ENCODE peak calls at places on chromosomes 3 and 15, in seven cellular contexts. V is A549, X is ovary, B is lower leg skin, K is sigmoid colon, E is GM12878, Q is uterus. H is an unnamed sample.

GRCh38 chr15:78317145-78317836 is 17.9 kb upstream of the SKIC8 start:
- DNase-seq in V (no peak), X (no peak), B (no peak), K (peak), E (no peak), Q (no peak), H (peak)

GRCh38 chr15:42964476-42964875 is 43.9 kb upstream of the TTBK2 start:
- DNase-seq in V (no peak), X (no peak), B (no peak), K (no peak), E (no peak), Q (no peak), H (no peak)

GRCh38 chr15:90336705-90337141 is 15.4 kb upstream of the ZNF774 start:
- DNase-seq in V (no peak), X (no peak), B (no peak), K (peak), E (no peak), Q (no peak), H (no peak)

GRCh38 chr15:63792584-63792983 is 41.2 kb downstream of the HERC1 start:
- DNase-seq in V (no peak), X (no peak), B (no peak), K (no peak), E (no peak), Q (no peak), H (no peak)

GRCh38 chr15:34927726-34928125 is 41.8 kb downstream of the AQR start:
- DNase-seq in V (peak), X (no peak), B (no peak), K (no peak), E (no peak), Q (no peak), H (no peak)

GRCh38 chr3:183161552-183162345 is 785 bp downstream of the LAMP3 start:
- DNase-seq in V (no peak), X (no peak), B (no peak), K (no peak), E (peak), Q (no peak), H (no peak)

GRCh38 chr15:26620528-26620927 is 152.3 kb downstream of the GABRB3 start:
- DNase-seq in V (no peak), X (no peak), B (no peak), K (no peak), E (no peak), Q (no peak), H (no peak)

GRCh38 chr3:60490992-60491391 is 760.3 kb downstream of the FHIT start:
- DNase-seq in V (no peak), X (no peak), B (no peak), K (no peak), E (no peak), Q (no peak), H (no peak)

GRCh38 chr15:26744894-26745293 is 28.0 kb downstream of the GABRB3 start:
- DNase-seq in V (no peak), X (no peak), B (no peak), K (no peak), E (no peak), Q (no peak), H (no peak)

GRCh38 chr3:184540777-184541681 is 20.6 kb upstream of the EPHB3 start:
- DNase-seq in V (peak), X (peak), B (peak), K (peak), E (no peak), Q (peak), H (peak)

GRCh38 chr3:71358243-71358642 is 225.3 kb downstream of the FOXP1 start:
- DNase-seq in V (no peak), X (no peak), B (no peak), K (no peak), E (no peak), Q (no peak), H (no peak)

GRCh38 chr3:48466386-48467109 is 20.0 kb downstream of the ATRIP start:
- DNase-seq in V (no peak), X (peak), B (no peak), K (peak), E (no peak), Q (no peak), H (peak)

GRCh38 chr3:111333642-111334041 is 208.4 kb upstream of the CD96 start:
- DNase-seq in V (no peak), X (no peak), B (no peak), K (no peak), E (no peak), Q (no peak), H (no peak)

GRCh38 chr15:89967892-89968291 is 33.2 kb upstream of the ZNF710 start:
- DNase-seq in V (no peak), X (no peak), B (no peak), K (no peak), E (no peak), Q (no peak), H (no peak)

GRCh38 chr3:106457278-106458210 is 588.7 kb upstream of the CBLB start:
- DNase-seq in V (peak), X (no peak), B (peak), K (no peak), E (peak), Q (no peak), H (peak)

GRCh38 chr3:171829841-171830559 is 13.1 kb upstream of the TMEM212 start:
- DNase-seq in V (peak), X (peak), B (no peak), K (peak), E (no peak), Q (peak), H (peak)

GRCh38 chr3:129263161-129263910 is 13.9 kb downstream of the COPG1 start:
- DNase-seq in V (no peak), X (peak), B (no peak), K (peak), E (no peak), Q (no peak), H (no peak)

GRCh38 chr3:58009026-58009748 is 965 bp downstream of the FLNB start:
- DNase-seq in V (no peak), X (peak), B (no peak), K (peak), E (no peak), Q (no peak), H (peak)

GRCh38 chr3:43426388-43426787 is 140.0 kb downstream of the SNRK start:
- DNase-seq in V (no peak), X (no peak), B (no peak), K (no peak), E (no peak), Q (no peak), H (no peak)

GRCh38 chr3:62529230-62529629 is 155.9 kb upstream of the FEZF2 start:
- DNase-seq in V (no peak), X (no peak), B (no peak), K (no peak), E (no peak), Q (no peak), H (peak)

GRCh38 chr3:150412599-150413069 is 4.5 kb downstream of the TSC22D2 start:
- DNase-seq in V (no peak), X (no peak), B (no peak), K (no peak), E (no peak), Q (no peak), H (peak)

GRCh38 chr3:149005424-149005823 is 14.1 kb downstream of the GYG1 start:
- DNase-seq in V (no peak), X (no peak), B (no peak), K (no peak), E (no peak), Q (no peak), H (no peak)

GRCh38 chr3:48899298-48899697 is 616 bp upstream of the SLC25A20 start:
- DNase-seq in V (no peak), X (no peak), B (no peak), K (no peak), E (no peak), Q (no peak), H (no peak)

GRCh38 chr3:59286791-59287531 is 237.1 kb upstream of the CFAP20DC start:
- DNase-seq in V (no peak), X (no peak), B (no peak), K (no peak), E (no peak), Q (no peak), H (peak)

GRCh38 chr3:74332165-74332564 is 282.3 kb downstream of the CNTN3 start:
- DNase-seq in V (no peak), X (no peak), B (no peak), K (no peak), E (no peak), Q (no peak), H (no peak)

GRCh38 chr15:99306694-99307338 is 55.5 kb downstream of the LRRC28 start:
- DNase-seq in V (no peak), X (no peak), B (no peak), K (no peak), E (no peak), Q (no peak), H (no peak)

GRCh38 chr15:26017665-26018064 is 154.5 kb upstream of the ATP10A start:
- DNase-seq in V (no peak), X (no peak), B (no peak), K (no peak), E (no peak), Q (no peak), H (no peak)

GRCh38 chr15:63140936-63141335 is 16.3 kb downstream of the RPS27L start:
- DNase-seq in V (no peak), X (no peak), B (no peak), K (no peak), E (no peak), Q (no peak), H (no peak)

GRCh38 chr3:57893668-57894067 is 114.6 kb upstream of the FLNB start:
- DNase-seq in V (no peak), X (no peak), B (no peak), K (no peak), E (no peak), Q (no peak), H (no peak)

GRCh38 chr3:96213393-96213792 is 601.0 kb upstream of the EPHA6 start:
- DNase-seq in V (no peak), X (no peak), B (no peak), K (no peak), E (no peak), Q (no peak), H (no peak)

GRCh38 chr3:31848921-31849320 is 132.1 kb downstream of the OSBPL10 start:
- DNase-seq in V (no peak), X (no peak), B (no peak), K (no peak), E (no peak), Q (no peak), H (peak)

GRCh38 chr15:57440799-57441198 is 64.5 kb downstream of the CGNL1 start:
- DNase-seq in V (no peak), X (no peak), B (no peak), K (no peak), E (no peak), Q (no peak), H (no peak)

GRCh38 chr3:106379251-106379750 is 510.5 kb upstream of the CBLB start:
- DNase-seq in V (no peak), X (no peak), B (no peak), K (no peak), E (no peak), Q (no peak), H (no peak)

GRCh38 chr15:75036269-75036668 is 12.9 kb downstream of the PPCDC start:
- DNase-seq in V (no peak), X (no peak), B (no peak), K (no peak), E (no peak), Q (no peak), H (peak)

GRCh38 chr15:84033793-84034553 is 201.6 kb upstream of the GOLGA6L4 start:
- DNase-seq in V (no peak), X (no peak), B (no peak), K (no peak), E (no peak), Q (no peak), H (no peak)

GRCh38 chr3:141354517-141354916 is 13.8 kb upstream of the ZBTB38 start:
- DNase-seq in V (no peak), X (no peak), B (no peak), K (no peak), E (no peak), Q (no peak), H (no peak)

GRCh38 chr3:115961390-115961789 is 338.1 kb downstream of the GAP43 start:
- DNase-seq in V (no peak), X (no peak), B (no peak), K (no peak), E (no peak), Q (no peak), H (no peak)

GRCh38 chr15:32730677-32731654 is 13.2 kb downstream of the GREM1 start:
- DNase-seq in V (no peak), X (no peak), B (no peak), K (no peak), E (no peak), Q (no peak), H (peak)

GRCh38 chr15:60871731-60872130 is 357.4 kb downstream of the RORA start:
- DNase-seq in V (no peak), X (no peak), B (no peak), K (no peak), E (no peak), Q (no peak), H (no peak)

GRCh38 chr3:185954366-185954723 is 16.5 kb upstream of the TRA2B start:
- DNase-seq in V (no peak), X (no peak), B (no peak), K (no peak), E (no peak), Q (no peak), H (no peak)

GRCh38 chr3:185961675-185962232 is 23.9 kb upstream of the TRA2B start:
- DNase-seq in V (no peak), X (no peak), B (no peak), K (no peak), E (no peak), Q (no peak), H (no peak)

GRCh38 chr3:185958626-185959025 is 20.8 kb upstream of the TRA2B start:
- DNase-seq in V (no peak), X (no peak), B (no peak), K (no peak), E (no peak), Q (no peak), H (no peak)

GRCh38 chr3:185960518-185961288 is 22.9 kb upstream of the TRA2B start:
- DNase-seq in V (no peak), X (no peak), B (no peak), K (no peak), E (no peak), Q (no peak), H (peak)

DNA sequence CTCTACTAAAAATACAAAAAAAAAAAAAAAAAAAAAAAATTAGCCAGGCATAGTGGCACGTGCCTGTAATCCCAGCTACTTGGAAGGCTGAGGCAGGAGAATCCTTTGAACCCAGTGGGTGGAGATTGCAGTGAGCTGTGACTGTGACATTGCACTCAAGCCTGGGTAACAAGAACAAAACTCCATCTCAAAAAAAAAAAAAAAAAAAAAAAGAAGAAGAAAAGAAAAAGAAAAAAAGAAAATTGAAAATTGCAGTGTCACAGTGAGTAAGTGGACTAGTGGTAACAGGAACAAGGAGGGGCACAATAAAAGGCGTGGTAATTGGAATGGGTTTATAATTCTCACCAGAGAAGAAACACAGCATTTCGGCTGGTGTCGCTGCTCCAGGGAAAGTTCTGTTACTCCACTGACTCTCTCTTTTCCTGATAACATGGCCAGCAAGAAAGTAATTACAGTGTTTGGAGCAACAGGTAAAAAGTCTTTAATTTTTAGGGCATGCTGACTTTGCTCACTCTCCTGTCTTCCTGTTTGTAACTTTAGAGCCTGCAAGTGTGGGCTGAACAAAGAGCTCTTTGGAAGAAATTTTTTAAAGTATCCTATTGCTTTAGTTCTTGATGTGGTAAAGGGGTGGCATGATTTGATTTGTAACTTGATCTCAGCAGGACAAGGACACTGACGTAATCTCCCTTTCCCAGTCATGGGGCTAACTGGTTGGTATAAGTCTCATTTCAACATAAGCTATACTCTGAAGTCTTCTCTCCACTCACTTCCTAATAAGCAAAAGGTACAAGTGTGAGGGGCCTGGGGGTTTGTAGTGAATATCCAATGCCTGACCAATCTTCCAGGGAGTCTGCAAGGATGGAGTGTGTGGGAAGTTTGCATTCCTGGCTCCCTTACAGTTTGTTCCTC is 22.0 kb upstream of the TRA2B start:
- DNase-seq in V (peak), X (no peak), B (peak), K (no peak), E (no peak), Q (no peak), H (peak)
- TF ChIP-seq POLR2A in V (peak), X (no peak), B (no peak), K (peak), E (no peak), Q (no peak), H (peak)

DNA sequence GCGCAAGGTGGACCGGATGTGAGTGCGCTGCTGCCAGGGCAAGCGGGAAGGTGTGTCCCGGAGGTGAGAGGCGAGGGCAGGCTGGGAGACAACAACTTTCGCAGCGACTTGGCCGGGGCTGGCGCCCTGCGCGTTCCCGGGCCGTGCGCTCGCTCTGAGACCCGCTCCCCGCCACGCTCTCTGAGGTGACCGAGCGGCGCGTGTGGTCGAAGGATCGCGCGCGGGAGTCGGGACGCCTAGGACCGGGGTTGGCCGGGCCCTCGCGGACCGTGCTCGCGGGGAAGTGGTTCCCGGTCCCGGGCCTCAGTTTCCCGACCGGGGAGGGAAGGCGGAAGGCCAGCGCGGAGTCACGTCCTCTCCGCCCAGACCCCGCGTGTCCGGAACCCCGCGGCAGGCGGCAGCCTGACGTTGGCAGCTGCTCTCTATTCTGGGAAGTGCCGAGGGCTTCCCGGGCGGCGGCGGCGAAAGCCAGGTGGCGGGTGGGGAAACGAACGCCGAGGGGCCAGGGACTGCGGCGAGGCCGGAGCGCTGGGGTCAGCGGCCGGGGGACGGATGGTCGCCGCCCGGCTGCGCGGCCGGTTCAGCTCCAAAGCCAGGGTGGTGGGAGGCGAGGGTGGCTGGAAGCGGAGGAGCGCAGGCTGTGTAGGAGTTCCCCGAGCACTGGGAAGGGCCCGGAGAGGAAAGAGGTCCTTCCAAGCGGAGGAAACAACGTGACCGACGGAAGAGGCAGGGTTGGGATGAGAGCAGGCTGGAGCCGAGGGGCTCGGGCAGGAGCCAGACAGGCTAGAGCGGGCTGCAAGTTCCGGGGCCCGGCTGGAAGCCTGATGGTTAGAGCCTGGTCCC is 1.0 kb upstream of the IGF2BP2 start:
- DNase-seq in V (peak), X (peak), B (peak), K (peak), E (no peak), Q (peak), H (peak)
- TF ChIP-seq POLR2A in V (no peak), X (no peak), B (no peak), K (no peak), E (no peak), Q (no peak), H (no peak)

DNA sequence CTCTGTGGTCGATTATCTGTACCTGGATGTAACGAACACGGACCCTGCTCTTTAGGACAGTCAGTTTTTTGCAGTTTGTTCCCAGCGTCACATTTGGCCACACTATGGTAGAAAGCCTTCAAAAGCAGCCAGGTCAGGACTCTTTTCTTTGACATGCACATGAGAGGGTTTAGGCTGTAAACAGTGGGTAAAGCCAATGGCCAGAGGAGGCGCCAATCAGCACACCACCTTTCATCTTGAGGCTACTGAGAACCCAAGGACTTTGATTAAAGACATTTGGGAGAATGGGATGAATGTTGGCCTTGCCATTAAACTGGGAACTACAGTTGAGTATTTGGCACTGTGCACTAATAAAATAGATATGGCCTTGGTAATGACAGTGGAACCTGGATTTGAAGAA is 225.9 kb downstream of the OXSM start:
- DNase-seq in V (no peak), X (no peak), B (no peak), K (no peak), E (no peak), Q (no peak), H (no peak)
- TF ChIP-seq POLR2A in V (no peak), X (no peak), B (no peak), K (no peak), E (no peak), Q (no peak), H (no peak)

DNA sequence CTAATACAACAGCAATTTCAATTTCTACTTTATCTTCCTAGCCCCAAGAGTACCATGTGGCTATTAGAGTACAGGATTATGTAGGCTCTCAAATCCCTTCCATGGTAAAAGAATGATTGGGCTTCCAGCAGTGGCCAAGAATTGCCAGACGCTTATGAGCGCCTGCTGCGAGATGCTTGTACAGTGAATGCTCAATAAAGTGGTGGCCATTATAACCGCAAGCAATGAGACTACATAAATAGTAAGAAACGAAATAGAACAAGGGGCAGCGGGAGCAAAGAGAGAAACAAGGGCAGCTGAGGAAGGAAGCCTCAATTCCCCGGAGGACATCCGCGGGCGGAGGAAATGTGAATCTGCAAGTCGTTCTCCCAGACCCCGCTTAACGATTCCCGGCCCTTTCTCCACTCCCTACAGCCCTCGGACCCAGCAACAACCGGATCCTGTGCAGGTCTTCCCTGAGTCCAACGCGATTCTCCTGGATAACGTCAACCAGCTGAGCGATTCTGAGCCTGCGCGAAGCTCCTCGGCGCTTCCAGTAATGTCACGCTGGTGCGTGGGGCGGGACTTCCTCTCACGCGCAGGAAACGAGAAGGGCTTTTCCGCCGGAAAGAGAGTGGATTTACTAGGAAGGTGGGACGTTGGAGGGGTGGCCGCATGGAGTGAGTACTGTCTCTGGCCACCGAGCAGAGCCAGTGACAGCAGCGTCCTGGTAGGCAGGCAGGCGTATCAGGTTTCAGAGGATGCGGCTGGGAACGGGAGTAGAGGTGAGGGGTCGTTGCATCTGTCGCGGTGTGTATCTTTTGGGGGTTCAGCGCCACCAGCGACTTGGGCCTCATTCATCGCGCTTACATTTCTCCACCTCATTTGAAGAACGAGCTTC is 40.5 kb upstream of the AP3B2 start:
- DNase-seq in V (peak), X (peak), B (peak), K (peak), E (peak), Q (peak), H (peak)
- TF ChIP-seq POLR2A in V (peak), X (peak), B (no peak), K (peak), E (peak), Q (peak), H (peak)

GRCh38 chr3:98551754-98552153 is 20.0 kb downstream of the GPR15 start:
- DNase-seq in V (no peak), X (no peak), B (no peak), K (no peak), E (no peak), Q (no peak), H (peak)
- TF ChIP-seq POLR2A in V (no peak), X (no peak), B (no peak), K (no peak), E (no peak), Q (no peak), H (no peak)

H was measured in erythroblast.